ENCODE peak calls at places on chromosomes 2 and 18, in four cellular contexts. O is fibroblast of lung, A is endodermal cell, R is mesenchymal stem cell. U is an unnamed sample.

GRCh38 chr18:40159141-40160017 is 1795.7 kb upstream of the PIK3C3 start:
- DNase-seq in O (peak; percentile 33), A (no peak), R (peak; percentile 48), U (no peak)

GRCh38 chr18:70659026-70659726 is 370.3 kb downstream of the SOCS6 start:
- DNase-seq in O (no peak), A (no peak), R (no peak), U (no peak)

GRCh38 chr2:168978461-168978861 is 52.7 kb downstream of the ABCB11 start:
- DNase-seq in O (peak; percentile 22), A (no peak), R (no peak), U (no peak)

GRCh38 chr2:101147971-101148370 is 3.2 kb downstream of the TBC1D8 start:
- DNase-seq in O (no peak), A (no peak), R (no peak), U (no peak)

GRCh38 chr2:84273406-84273805 is 185.7 kb downstream of the SUCLG1 start:
- DNase-seq in O (no peak), A (no peak), R (no peak), U (no peak)

GRCh38 chr2:159515482-159515881 is 100.9 kb downstream of the BAZ2B start:
- DNase-seq in O (no peak), A (no peak), R (no peak), U (no peak)

GRCh38 chr2:47779416-47779790 is 3.5 kb upstream of the MSH6 start:
- DNase-seq in O (no peak), A (no peak), R (no peak), U (no peak)

GRCh38 chr2:153059338-153060052 is 341.1 kb downstream of the ARL6IP6 start:
- DNase-seq in O (peak; percentile 71), A (peak; percentile 67), R (peak; percentile 58), U (no peak)

GRCh38 chr2:83665894-83666293 is 793.2 kb downstream of the SUCLG1 start:
- DNase-seq in O (peak; percentile 0), A (no peak), R (peak; percentile 1), U (no peak)

GRCh38 chr2:9644603-9645002 is 13.8 kb upstream of the YWHAQ start:
- DNase-seq in O (peak; percentile 71), A (no peak), R (no peak), U (no peak)

GRCh38 chr2:1039549-1039948 is 88.9 kb downstream of the SNTG2 start:
- DNase-seq in O (no peak), A (no peak), R (no peak), U (no peak)

GRCh38 chr2:76640905-76641304 is 881.3 kb downstream of the LRRTM4 start:
- DNase-seq in O (no peak), A (no peak), R (peak; percentile 12), U (no peak)

GRCh38 chr18:73948497-73948896 is 199.1 kb downstream of the FBXO15 start:
- DNase-seq in O (peak; percentile 81), A (no peak), R (peak; percentile 86), U (no peak)

GRCh38 chr2:230219419-230220331 is at the start of gene SP110:
- DNase-seq in O (peak; percentile 88), A (peak; percentile 89), R (peak; percentile 86), U (peak; percentile 90)

GRCh38 chr2:230216489-230216888 is 3.3 kb downstream of the SP110 start:
- DNase-seq in O (no peak), A (no peak), R (no peak), U (no peak)

GRCh38 chr2:230220347-230220969 is 674 bp upstream of the SP110 start:
- DNase-seq in O (no peak), A (no peak), R (no peak), U (no peak)

GRCh38 chr2:230217424-230217823 is 2.4 kb downstream of the SP110 start:
- DNase-seq in O (no peak), A (no peak), R (no peak), U (no peak)

DNA sequence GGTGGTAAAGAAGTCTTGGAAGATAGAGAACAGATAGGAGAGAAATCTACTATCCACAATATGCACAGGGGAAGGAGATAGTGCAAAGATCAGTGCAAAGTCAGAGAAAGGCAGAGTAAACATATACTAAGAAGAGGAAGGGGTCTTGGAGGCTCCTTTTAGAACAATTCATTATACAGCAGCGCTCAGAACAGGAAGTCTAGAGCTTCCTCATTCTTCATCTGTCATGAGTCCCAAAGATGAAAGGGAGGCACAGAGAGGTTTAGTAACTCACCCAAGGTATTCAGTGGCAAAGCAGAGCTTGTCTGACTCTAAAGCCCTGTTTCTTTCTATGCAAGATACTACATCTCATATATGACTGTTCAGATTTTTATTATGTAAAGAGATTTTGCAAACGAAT is 1.4 kb downstream of the SP110 start:
- DNase-seq in O (no peak), A (no peak), R (no peak), U (no peak)
- H3K9ac ChIP-seq in O (no peak overlapping the region), A (no peak overlapping the region), R (peak overlapping the region; percentile 30), U (no peak overlapping the region)

DNA sequence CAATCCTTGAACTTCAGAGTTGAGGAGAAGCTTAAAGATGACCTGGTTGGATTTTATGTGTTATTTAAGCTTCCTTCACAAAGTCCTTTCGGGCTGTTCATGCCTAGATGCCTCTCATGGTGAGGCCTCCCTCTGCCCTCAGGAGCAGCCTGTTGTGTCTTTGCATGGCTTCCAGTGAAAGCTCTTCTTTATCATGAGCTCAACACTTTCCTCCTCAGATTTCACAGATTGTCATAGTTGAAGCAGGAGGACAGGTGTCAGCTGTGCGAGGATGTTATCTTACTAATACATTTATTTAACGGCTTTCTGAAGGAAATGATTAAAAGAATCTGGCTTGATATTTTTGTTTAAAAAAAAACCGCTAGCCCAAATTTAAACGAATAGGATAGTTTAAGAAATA is 48.8 kb upstream of the ITSN2 start:
- DNase-seq in O (no peak), A (no peak), R (no peak), U (no peak)
- H3K27ac ChIP-seq in O (no peak overlapping the region), A (no peak overlapping the region), R (no peak overlapping the region), U (no peak overlapping the region)

GRCh38 chr18:23838801-23839366 is 149.6 kb downstream of the LAMA3 start:
- DNase-seq in O (peak; percentile 80), A (no peak), R (peak; percentile 39), U (no peak)
- H3K9ac ChIP-seq in O (no peak overlapping the region), A (no peak overlapping the region), R (peak overlapping the region; percentile 66), U (no peak overlapping the region)

GRCh38 chr2:231397928-231398294 is 2.4 kb downstream of the B3GNT7 start:
- DNase-seq in O (no peak), A (no peak), R (no peak), U (peak; percentile 60)

GRCh38 chr2:231398585-231398984 is 3.1 kb downstream of the B3GNT7 start:
- DNase-seq in O (no peak), A (no peak), R (no peak), U (no peak)

GRCh38 chr2:231397011-231397927 is 1.8 kb downstream of the B3GNT7 start:
- DNase-seq in O (no peak), A (no peak), R (no peak), U (peak; percentile 48)

GRCh38 chr2:231399853-231400667 is 4.5 kb downstream of the B3GNT7 start:
- DNase-seq in O (no peak), A (no peak), R (no peak), U (no peak)

GRCh38 chr2:231399046-231399852 is 3.7 kb downstream of the B3GNT7 start:
- DNase-seq in O (no peak), A (no peak), R (no peak), U (no peak)
- H3K27ac ChIP-seq in O (no peak overlapping the region), A (no peak overlapping the region), R (no peak overlapping the region), U (no peak overlapping the region)

GRCh38 chr2:113309655-113310387 is 31.1 kb upstream of the PAX8 start:
- DNase-seq in O (peak; percentile 31), A (no peak), R (no peak), U (no peak)
- H3K9ac ChIP-seq in O (no peak overlapping the region), A (no peak overlapping the region), R (peak overlapping the region; percentile 39), U (no peak overlapping the region)

GRCh38 chr18:5286525-5286924 is 9.0 kb downstream of the ZBTB14 start:
- DNase-seq in O (no peak), A (no peak), R (no peak), U (no peak)
- H3K27ac ChIP-seq in O (no peak overlapping the region), A (no peak overlapping the region), R (no peak overlapping the region), U (no peak overlapping the region)

GRCh38 chr2:74549685-74549971 is 4.1 kb downstream of the LOXL3 start:
- DNase-seq in O (no peak), A (no peak), R (no peak), U (no peak)
- H3K9ac ChIP-seq in O (no peak overlapping the region), A (no peak overlapping the region), R (peak overlapping the region; percentile 82), U (peak overlapping the region; percentile 55)

U was measured in kidney.